ENCODE peak calls at places on chromosomes 13 and 19, in nine cellular contexts. O is mucosa of descending colon; H is left lung; R is Peyer's patch; S is bronchial epithelial cell; V is cardiac fibroblast; T is LNCaP clone FGC; Z is CD4-positive, alpha-beta T cell; E is brain microvascular endothelial cell. D is an unnamed sample.

GRCh38 chr13:27012482-27013197 is 159.0 kb downstream of the USP12 start:
- DNase-seq in Z (no peak), O (no peak), V (peak), R (no peak), H (no peak), T (no peak), S (peak), E (no peak), D (no peak)

GRCh38 chr19:47467914-47468313 is 3.8 kb downstream of the SLC8A2 start:
- DNase-seq in Z (no peak), T (no peak), O (no peak), E (no peak), H (no peak), R (no peak), S (no peak), V (no peak), D (no peak)

GRCh38 chr13:91141619-91142061 is 205.8 kb upstream of the MIR17HG start:
- DNase-seq in O (no peak), V (no peak), Z (no peak), S (no peak), R (no peak), T (peak), H (no peak), E (peak), D (no peak)

GRCh38 chr13:114129649-114130062 is 2.8 kb downstream of the RASA3 start:
- DNase-seq in E (no peak), Z (no peak), O (no peak), H (no peak), S (no peak), T (no peak), R (no peak), V (peak), D (no peak)

GRCh38 chr19:399370-399769 is 9.6 kb downstream of the C2CD4C start:
- DNase-seq in S (no peak), V (no peak), T (no peak), H (peak), O (no peak), E (no peak), R (no peak), Z (no peak), D (no peak)

GRCh38 chr19:34363930-34364329 is 1.1 kb upstream of the GPI start:
- DNase-seq in Z (no peak), E (no peak), H (no peak), T (no peak), O (no peak), V (no peak), R (no peak), S (no peak), D (no peak)

GRCh38 chr19:1845642-1846041 is 2.6 kb downstream of the REXO1 start:
- DNase-seq in O (no peak), R (no peak), Z (no peak), S (no peak), T (no peak), E (no peak), V (no peak), H (no peak), D (no peak)

GRCh38 chr19:51093066-51093465 is 10.4 kb upstream of the KLK14 start:
- DNase-seq in H (no peak), O (no peak), E (no peak), R (no peak), Z (no peak), S (no peak), T (no peak), V (no peak), D (no peak)

GRCh38 chr13:113926301-113926761 is 47.5 kb downstream of the C13orf46 start:
- DNase-seq in T (no peak), S (no peak), V (peak), H (no peak), Z (no peak), R (peak), O (no peak), E (no peak), D (peak)

GRCh38 chr13:40087021-40088002 is 431.9 kb downstream of the COG6 start:
- DNase-seq in H (no peak), T (no peak), E (no peak), Z (no peak), R (no peak), S (peak), O (no peak), V (no peak), D (no peak)

GRCh38 chr19:14901675-14902260 is 15.8 kb upstream of the OR7A17 start:
- DNase-seq in Z (no peak), E (no peak), V (no peak), T (no peak), H (no peak), S (peak), O (no peak), R (no peak), D (no peak)

GRCh38 chr19:12913011-12913561 is 6.0 kb downstream of the SYCE2 start:
- DNase-seq in R (peak), Z (no peak), E (no peak), T (peak), S (no peak), V (peak), H (no peak), O (peak), D (no peak)

DNA sequence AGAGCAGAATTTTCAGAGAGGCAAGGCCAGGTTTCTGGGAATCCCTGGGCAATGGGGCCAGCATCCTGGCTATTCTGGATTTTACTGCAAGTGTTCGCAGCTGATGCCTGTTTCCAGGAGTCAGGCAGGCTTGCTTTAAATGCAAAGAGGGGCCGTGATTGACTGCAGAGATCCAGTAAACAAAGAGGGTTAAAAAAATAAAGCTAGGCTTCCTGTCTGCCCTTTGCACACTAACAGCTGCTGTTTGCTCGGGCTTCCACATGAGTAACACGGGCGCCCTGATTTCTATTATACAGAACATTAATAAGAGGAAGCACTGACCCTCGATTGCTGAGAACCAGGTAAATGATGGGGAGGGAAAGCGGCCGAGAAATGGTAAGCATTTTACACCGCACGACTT is 254.2 kb upstream of the ZNF507 start:
- DNase-seq in T (no peak), E (no peak), O (no peak), Z (no peak), R (no peak), H (no peak), V (no peak), S (no peak), D (no peak)
- TF ChIP-seq CTCF in T (no peak), E (no peak), O (no peak), Z (no peak), R (no peak), H (no peak), V (no peak), S (no peak), D (no peak)

DNA sequence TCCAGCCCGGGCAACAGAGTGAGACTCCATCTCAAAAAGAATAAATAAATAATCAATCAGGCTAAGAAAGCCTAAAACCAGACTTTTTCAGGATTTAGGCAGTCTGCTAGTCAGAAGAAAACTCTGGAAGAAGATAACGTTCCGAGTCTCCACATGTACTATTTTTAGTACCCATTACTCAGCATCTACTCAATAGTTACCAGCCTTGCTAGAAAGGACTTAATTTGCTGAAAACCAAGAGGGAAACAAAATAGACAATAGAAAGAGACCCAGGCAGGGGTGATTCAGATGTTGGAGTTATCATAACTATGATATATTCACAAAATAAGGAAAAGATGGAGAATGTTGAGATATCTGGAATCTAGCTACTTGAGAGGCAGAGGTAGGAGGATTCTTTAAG is 3.6 kb upstream of the LIN7B start:
- DNase-seq in E (peak), S (no peak), O (no peak), V (peak), Z (no peak), H (no peak), T (no peak), R (no peak), D (no peak)
- TF ChIP-seq CTCF in E (no peak), S (no peak), O (no peak), V (no peak), Z (no peak), H (no peak), T (no peak), R (no peak), D (no peak)

DNA sequence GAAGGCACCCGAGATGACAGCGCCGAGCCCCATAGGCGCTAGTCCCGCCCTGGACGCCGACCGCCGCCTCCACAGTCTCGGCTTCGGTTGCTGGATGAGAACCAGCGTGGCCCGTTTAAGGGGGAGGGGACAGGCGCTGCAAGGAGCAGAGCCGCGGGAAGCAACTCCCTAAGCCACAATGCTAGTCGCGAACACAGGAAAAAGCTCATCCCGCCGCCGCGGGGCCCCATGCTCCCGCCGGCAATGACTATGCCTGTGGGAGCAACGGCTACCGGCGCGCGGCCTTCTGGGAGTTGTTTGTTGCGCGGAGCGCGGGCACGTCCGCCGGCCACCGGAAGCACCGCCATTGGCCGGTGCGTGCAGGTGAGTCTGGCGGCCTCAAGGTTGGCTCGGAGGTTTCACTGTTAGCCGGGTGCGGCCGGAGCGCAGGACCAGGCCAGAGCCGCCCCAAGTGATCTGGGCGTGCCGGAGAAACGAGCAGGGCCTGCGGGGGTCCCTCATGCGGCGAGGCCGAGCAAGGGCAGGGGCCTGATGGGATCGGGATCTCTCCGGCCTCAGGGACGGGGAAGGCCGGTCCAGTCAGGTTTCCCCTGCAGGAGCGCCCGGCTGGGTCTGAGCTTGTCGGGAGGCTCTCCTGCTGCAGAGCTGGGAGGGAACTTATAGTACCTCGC is at the start of gene ZNF544:
- DNase-seq in V (peak), O (peak), S (peak), H (peak), Z (peak), E (peak), T (peak), R (peak), D (peak)
- TF ChIP-seq CTCF in V (peak), O (no peak), S (peak), H (no peak), Z (no peak), E (peak), T (no peak), R (no peak), D (no peak)

GRCh38 chr13:75679459-75679858 is 43.3 kb downstream of the LMO7 start:
- DNase-seq in H (no peak), S (no peak), R (no peak), T (no peak), O (no peak), Z (no peak), V (no peak), E (no peak), D (no peak)

GRCh38 chr13:75689686-75690085 is 53.6 kb downstream of the LMO7 start:
- DNase-seq in R (no peak), S (no peak), E (no peak), V (no peak), H (no peak), O (no peak), T (no peak), Z (no peak), D (no peak)

GRCh38 chr13:75691183-75691582 is 55.1 kb downstream of the LMO7 start:
- DNase-seq in O (no peak), Z (no peak), H (no peak), E (no peak), R (no peak), T (no peak), S (peak), V (peak), D (no peak)

GRCh38 chr13:75687145-75687763 is 51.1 kb downstream of the LMO7 start:
- DNase-seq in R (no peak), T (peak), Z (no peak), V (peak), H (no peak), E (peak), S (peak), O (peak), D (no peak)

GRCh38 chr13:75685239-75685697 is 49.1 kb downstream of the LMO7 start:
- DNase-seq in R (no peak), H (no peak), S (peak), V (peak), Z (no peak), T (peak), E (peak), O (no peak), D (no peak)
- TF ChIP-seq CTCF in R (no peak), H (no peak), S (peak), V (peak), Z (no peak), T (no peak), E (peak), O (no peak), D (no peak)

GRCh38 chr13:30763786-30764440 is 28.6 kb downstream of the ALOX5AP start:
- DNase-seq in S (peak), T (no peak), V (peak), R (no peak), O (no peak), E (no peak), Z (no peak), H (no peak), D (no peak)

GRCh38 chr13:30766234-30766633 is 30.9 kb downstream of the ALOX5AP start:
- DNase-seq in T (no peak), V (no peak), E (no peak), H (no peak), Z (no peak), R (no peak), O (no peak), S (no peak), D (no peak)

GRCh38 chr13:30762643-30763042 is 27.3 kb downstream of the ALOX5AP start:
- DNase-seq in S (no peak), O (no peak), V (peak), Z (no peak), R (no peak), H (no peak), E (no peak), T (no peak), D (no peak)

DNA sequence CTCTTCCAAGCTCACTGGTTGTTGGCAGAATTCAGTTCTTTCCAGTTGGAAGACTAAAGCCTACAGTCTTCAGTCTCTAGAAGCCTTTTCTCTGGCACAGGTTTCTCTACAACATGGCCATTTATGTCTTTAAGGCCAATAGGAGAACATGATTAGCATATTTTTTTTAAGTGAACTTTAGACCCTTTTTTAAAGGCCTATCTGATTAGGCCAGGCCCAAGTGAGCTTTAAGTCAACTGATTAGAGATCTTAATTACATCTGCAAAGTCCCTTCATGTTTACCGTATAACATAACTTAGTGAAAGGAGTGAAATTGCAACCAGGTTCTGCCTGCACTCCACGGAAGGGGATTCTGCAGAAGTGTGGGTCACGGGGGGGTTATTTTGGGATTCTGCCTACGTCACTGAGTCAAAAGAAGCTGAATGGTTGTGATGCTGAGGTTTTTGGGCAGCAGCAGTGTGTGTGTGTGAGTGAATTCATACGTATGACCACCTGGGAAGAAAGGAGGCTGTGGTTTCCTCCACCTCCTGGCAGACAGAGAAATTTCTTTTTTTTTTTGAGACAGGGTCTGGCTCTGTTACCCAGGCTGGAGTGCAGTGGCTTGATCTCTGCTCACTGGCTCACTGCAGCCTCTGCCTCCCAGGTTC is 31.7 kb downstream of the ALOX5AP start:
- DNase-seq in O (no peak), T (no peak), S (no peak), H (no peak), V (no peak), E (no peak), R (no peak), Z (no peak), D (peak)
- TF ChIP-seq CTCF in O (no peak), T (no peak), S (no peak), H (no peak), V (no peak), E (no peak), R (no peak), Z (no peak), D (no peak)

GRCh38 chr19:17441241-17442135 is 7.0 kb downstream of the TMEM221 start:
- DNase-seq in H (no peak), T (no peak), R (no peak), V (peak), O (no peak), E (no peak), S (no peak), Z (no peak), D (no peak)
- TF ChIP-seq CTCF in H (peak), T (no peak), R (no peak), V (peak), O (no peak), E (peak), S (peak), Z (peak), D (peak)